ENCODE peak calls at places on chromosomes 7 and 10, in five cellular contexts. A is HepG2, L is GM12878, T is NT2/D1, N is H1. Y is an unnamed sample.

GRCh38 chr10:85213493-85213892 is 885.1 kb downstream of the CCSER2 start:
- DNase-seq in A (no peak), L (no peak), T (no peak), N (no peak), Y (no peak)

GRCh38 chr7:142455392-142455791 is 197.5 kb upstream of the PRSS58 start:
- DNase-seq in A (no peak), L (no peak), T (no peak), N (no peak), Y (no peak)

GRCh38 chr7:152395115-152395514 is 40.7 kb downstream of the KMT2C start:
- DNase-seq in A (no peak), L (no peak), T (no peak), N (no peak), Y (no peak)

GRCh38 chr10:48602401-48603135 is 2.3 kb downstream of the ARHGAP22 start:
- DNase-seq in A (no peak), L (no peak), T (no peak), N (no peak), Y (no peak)

GRCh38 chr7:136502162-136502561 is 366.3 kb upstream of the CHRM2 start:
- DNase-seq in A (no peak), L (no peak), T (no peak), N (no peak), Y (no peak)

GRCh38 chr10:124736491-124737136 is 7.6 kb downstream of the FAM53B start:
- DNase-seq in A (peak; percentile 32), L (no peak), T (no peak), N (peak; percentile 57), Y (no peak)

GRCh38 chr10:120732643-120733313 is 118.4 kb upstream of the WDR11 start:
- DNase-seq in A (no peak), L (no peak), T (no peak), N (no peak), Y (no peak)

GRCh38 chr7:120272261-120272895 is 597 bp upstream of the KCND2 start:
- DNase-seq in A (peak; percentile 22), L (peak; percentile 27), T (peak; percentile 36), N (peak; percentile 54), Y (peak; percentile 55)

GRCh38 chr7:26329520-26330269 is 38.0 kb downstream of the SNX10 start:
- DNase-seq in A (no peak), L (no peak), T (no peak), N (no peak), Y (no peak)

GRCh38 chr10:101028446-101029244 is 2.3 kb downstream of the PDZD7 start:
- DNase-seq in A (no peak), L (no peak), T (no peak), N (no peak), Y (no peak)

GRCh38 chr10:12978885-12979284 is 22.6 kb downstream of the CCDC3 start:
- DNase-seq in A (no peak), L (no peak), T (no peak), N (no peak), Y (no peak)

GRCh38 chr7:45652630-45653029 is 78.5 kb downstream of the ADCY1 start:
- DNase-seq in A (no peak), L (no peak), T (no peak), N (no peak), Y (no peak)

GRCh38 chr10:43863859-43864591 is 215.3 kb upstream of the ZNF32 start:
- DNase-seq in A (peak; percentile 96), L (no peak), T (no peak), N (peak; percentile 11), Y (no peak)

GRCh38 chr10:109871476-109871875 is 51.8 kb downstream of the XPNPEP1 start:
- DNase-seq in A (no peak), L (no peak), T (no peak), N (no peak), Y (no peak)

GRCh38 chr7:100169147-100169850 is 882 bp upstream of the GAL3ST4 start:
- DNase-seq in A (no peak), L (no peak), T (no peak), N (no peak), Y (no peak)

GRCh38 chr10:80444646-80445319 is 9.3 kb upstream of the TSPAN14 start:
- DNase-seq in A (peak; percentile 58), L (peak; percentile 63), T (no peak), N (peak; percentile 58), Y (peak; percentile 77)

GRCh38 chr7:27709137-27710075 is 30.6 kb upstream of the TAX1BP1 start:
- DNase-seq in A (no peak), L (no peak), T (no peak), N (no peak), Y (no peak)

GRCh38 chr7:112481833-112482669 is 1.3 kb downstream of the LSMEM1 start:
- DNase-seq in A (no peak), L (no peak), T (no peak), N (no peak), Y (no peak)

GRCh38 chr10:24344279-24344678 is 135.3 kb downstream of the KIAA1217 start:
- DNase-seq in A (peak; percentile 4), L (no peak), T (no peak), N (no peak), Y (no peak)

GRCh38 chr7:48718731-48719387 is 205.5 kb upstream of the CDC14C start:
- DNase-seq in A (no peak), L (no peak), T (no peak), N (no peak), Y (no peak)

GRCh38 chr7:112571852-112572607 is 91.2 kb downstream of the LSMEM1 start:
- DNase-seq in A (peak; percentile 11), L (no peak), T (no peak), N (no peak), Y (no peak)

GRCh38 chr7:39413866-39414668 is 152.1 kb upstream of the YAE1 start:
- DNase-seq in A (peak; percentile 15), L (peak; percentile 20), T (peak; percentile 80), N (peak; percentile 78), Y (peak; percentile 63)

GRCh38 chr7:39415091-39415820 is 150.9 kb upstream of the YAE1 start:
- DNase-seq in A (no peak), L (no peak), T (no peak), N (no peak), Y (no peak)

GRCh38 chr7:39414669-39415035 is 151.6 kb upstream of the YAE1 start:
- DNase-seq in A (no peak), L (no peak), T (no peak), N (no peak), Y (no peak)

GRCh38 chr7:39417642-39418041 is 148.6 kb upstream of the YAE1 start:
- DNase-seq in A (no peak), L (no peak), T (no peak), N (no peak), Y (no peak)

DNA sequence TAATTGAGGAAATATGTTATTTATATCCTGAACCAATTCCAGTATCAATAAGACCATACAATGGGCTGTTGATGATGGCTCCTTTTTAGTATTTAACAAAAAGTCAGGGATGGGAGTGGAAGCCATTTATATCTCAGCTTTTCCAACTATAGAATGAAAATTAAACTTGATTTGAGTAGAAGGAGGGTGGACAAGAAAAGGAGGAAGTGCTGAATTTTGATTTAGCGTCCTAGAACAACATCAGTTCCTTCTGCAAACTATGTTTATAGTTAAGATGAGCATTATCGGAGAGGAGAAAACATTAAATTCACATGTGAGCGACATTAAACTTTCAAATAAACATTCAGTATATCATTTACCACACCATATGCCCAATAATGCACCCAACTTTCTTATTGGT is 149.3 kb upstream of the YAE1 start:
- DNase-seq in A (no peak), L (no peak), T (no peak), N (no peak), Y (no peak)
- TF ChIP-seq SUZ12 in A (no peak), L (no peak), T (no peak), N (no peak), Y (no peak)

DNA sequence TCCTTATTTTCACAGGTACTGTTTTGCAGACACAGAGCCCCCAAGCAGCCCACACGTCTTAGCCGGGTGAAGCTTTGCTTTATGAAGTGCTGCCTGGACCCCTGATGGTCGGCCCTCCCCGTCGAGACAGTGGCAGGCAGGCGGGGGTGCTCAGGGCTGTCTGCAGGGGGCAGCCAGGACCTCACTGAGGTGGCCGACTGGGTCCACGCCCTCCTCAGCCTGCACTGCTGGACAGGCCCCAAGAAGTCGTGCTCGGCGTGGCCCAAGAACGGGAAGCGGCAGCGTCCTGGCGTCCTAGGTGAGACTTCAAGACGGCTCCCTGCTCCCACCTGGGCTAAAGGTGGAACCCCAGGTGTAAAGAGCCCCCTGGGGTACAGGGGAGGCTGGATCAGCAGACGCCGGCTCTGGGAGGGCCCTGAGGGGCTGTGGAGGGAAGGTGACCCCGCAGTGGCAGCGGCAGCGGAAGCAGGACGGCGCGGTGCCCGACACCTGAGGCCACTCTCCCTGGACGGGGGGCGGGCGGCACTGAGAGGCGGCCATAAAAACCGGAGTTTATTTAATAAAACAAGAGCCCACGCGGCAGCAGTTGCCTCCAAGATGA is 179.4 kb downstream of the ELFN1 start:
- DNase-seq in A (no peak), L (no peak), T (no peak), N (no peak), Y (no peak)
- TF ChIP-seq SUZ12 in A (no peak), L (no peak), T (no peak), N (no peak), Y (no peak)

GRCh38 chr10:102420810-102421644 is at the start of gene FBXL15:
- DNase-seq in A (peak; percentile 95), L (peak; percentile 89), T (peak; percentile 89), N (peak; percentile 98), Y (peak; percentile 96)

GRCh38 chr10:102416181-102417094 is 2.1 kb downstream of the PSD start:
- DNase-seq in A (no peak), L (no peak), T (no peak), N (no peak), Y (no peak)

GRCh38 chr10:102419561-102420442 is 834 bp upstream of the FBXL15 start:
- DNase-seq in A (peak; percentile 35), L (no peak), T (no peak), N (peak; percentile 98), Y (peak; percentile 91)

GRCh38 chr10:102420443-102420809 is 210 bp upstream of the FBXL15 start:
- DNase-seq in A (no peak), L (no peak), T (no peak), N (no peak), Y (no peak)

GRCh38 chr10:102418612-102419560 is at the start of gene PSD:
- DNase-seq in A (no peak), L (no peak), T (no peak), N (peak; percentile 79), Y (no peak)
- TF ChIP-seq SUZ12 in A (no peak), L (no peak), T (no peak), N (no peak), Y (no peak)

GRCh38 chr10:44939691-44940401 is 19.8 kb upstream of the RASSF4 start:
- DNase-seq in A (peak; percentile 93), L (no peak), T (no peak), N (peak; percentile 8), Y (no peak)
- TF ChIP-seq SUZ12 in A (no peak), L (no peak), T (no peak), N (no peak), Y (no peak)

GRCh38 chr7:43198599-43199090 is 86.2 kb downstream of the HECW1 start:
- DNase-seq in A (no peak), L (no peak), T (no peak), N (no peak), Y (no peak)

GRCh38 chr7:43204081-43204480 is 91.6 kb downstream of the HECW1 start:
- DNase-seq in A (no peak), L (no peak), T (no peak), N (no peak), Y (no peak)

GRCh38 chr7:43199761-43200160 is 87.3 kb downstream of the HECW1 start:
- DNase-seq in A (no peak), L (no peak), T (no peak), N (no peak), Y (no peak)

GRCh38 chr7:43199333-43199732 is 86.9 kb downstream of the HECW1 start:
- DNase-seq in A (no peak), L (no peak), T (no peak), N (no peak), Y (no peak)

GRCh38 chr7:43201912-43202311 is 89.5 kb downstream of the HECW1 start:
- DNase-seq in A (no peak), L (no peak), T (no peak), N (no peak), Y (no peak)
- TF ChIP-seq SUZ12 in A (no peak), L (no peak), T (no peak), N (no peak), Y (no peak)